ENCODE peak calls at places on chromosomes 2 and 18, in five cellular contexts. D is NCI-H748 treated with DMSO at 0.1 percent for 48 hours, E is fibroblast of mammary gland, H is GM04504, Q is endothelial cell of umbilical vein. L is an unnamed sample.

GRCh38 chr18:42053188-42053781 is 98.3 kb downstream of the PIK3C3 start:
- DNase-seq in D (peak; percentile 48), Q (peak; percentile 66), E (peak; percentile 72), H (no peak), L (peak; percentile 46)

GRCh38 chr2:21020031-21020667 is 23.7 kb downstream of the APOB start:
- DNase-seq in H (no peak), E (no peak), D (no peak), Q (no peak), L (no peak)

GRCh38 chr2:31440764-31441163 is 26.2 kb upstream of the XDH start:
- DNase-seq in Q (no peak), D (no peak), H (peak; percentile 76), E (peak; percentile 97), L (no peak)

GRCh38 chr18:9951022-9951859 is 37.4 kb downstream of the VAPA start:
- DNase-seq in H (peak; percentile 29), E (peak; percentile 76), Q (peak; percentile 75), D (no peak), L (no peak)

GRCh38 chr2:20465716-20466391 is 19.0 kb downstream of the RHOB start:
- DNase-seq in D (no peak), Q (no peak), E (no peak), H (no peak), L (no peak)

GRCh38 chr2:174035981-174036742 is 71.0 kb upstream of the SP3 start:
- DNase-seq in D (no peak), Q (peak; percentile 79), E (peak; percentile 80), H (peak; percentile 41), L (no peak)

GRCh38 chr18:11951390-11951851 is 29.9 kb upstream of the IMPA2 start:
- DNase-seq in E (no peak), Q (no peak), H (no peak), D (no peak), L (no peak)

GRCh38 chr18:3706279-3707097 is 256.5 kb downstream of the TGIF1 start:
- DNase-seq in D (no peak), Q (no peak), H (no peak), E (peak; percentile 57), L (no peak)

GRCh38 chr2:222613715-222614331 is 42.1 kb downstream of the FARSB start:
- DNase-seq in E (peak; percentile 60), H (no peak), D (peak; percentile 65), Q (peak; percentile 57), L (no peak)

GRCh38 chr2:105113616-105114275 is 75.9 kb downstream of the MRPS9 start:
- DNase-seq in D (no peak), E (no peak), H (no peak), Q (no peak), L (no peak)

GRCh38 chr2:186347472-186347871 is 138.6 kb upstream of the ZC3H15 start:
- DNase-seq in D (peak; percentile 90), H (no peak), E (peak; percentile 47), Q (peak; percentile 44), L (no peak)

GRCh38 chr2:112705576-112705975 is 15.2 kb upstream of the NT5DC4 start:
- DNase-seq in Q (no peak), H (no peak), D (no peak), E (no peak), L (no peak)

GRCh38 chr2:8679827-8680731 is 1.8 kb upstream of the ID2 start:
- DNase-seq in D (peak; percentile 65), H (no peak), Q (peak; percentile 71), E (peak; percentile 70), L (no peak)

GRCh38 chr2:30807249-30807648 is at the start of gene CAPN13:
- DNase-seq in E (no peak), D (no peak), Q (no peak), H (no peak), L (no peak)

GRCh38 chr2:195848119-195848899 is 191.3 kb downstream of the SLC39A10 start:
- DNase-seq in D (no peak), E (no peak), H (no peak), Q (no peak), L (no peak)

GRCh38 chr2:99485411-99485810 is 4.4 kb downstream of the REV1 start:
- DNase-seq in E (no peak), H (no peak), D (no peak), Q (no peak), L (no peak)